ENCODE peak calls at places on chromosomes 1 and 21, in five cellular contexts. C, P, I, R and A are unnamed samples.

GRCh38 chr1:39563669-39564068 is 12.9 kb downstream of the PABPC4 start:
- DNase-seq in C (no peak), P (no peak), I (no peak), R (no peak), A (no peak)

GRCh38 chr1:152115344-152115743 is at the start of gene TCHH:
- DNase-seq in I (no peak), C (no peak), P (no peak), R (no peak), A (no peak)

GRCh38 chr1:164631751-164632150 is 72.8 kb downstream of the PBX1 start:
- DNase-seq in C (no peak), R (no peak), I (no peak), P (no peak), A (no peak)

GRCh38 chr1:231272173-231272572 is 31.2 kb downstream of the GNPAT start:
- DNase-seq in R (peak), C (no peak), P (no peak), I (no peak), A (no peak)

GRCh38 chr1:32390904-32391480 is 3.2 kb downstream of the BSDC1 start:
- DNase-seq in C (peak), R (no peak), I (no peak), P (no peak), A (no peak)

GRCh38 chr1:184163674-184164470 is 112.3 kb downstream of the TSEN15 start:
- DNase-seq in P (peak), R (no peak), C (no peak), I (no peak), A (no peak)

GRCh38 chr1:25565188-25565591 is 21.8 kb downstream of the LDLRAP1 start:
- DNase-seq in I (no peak), R (peak), C (no peak), P (no peak), A (no peak)

GRCh38 chr1:68384872-68385390 is 64.8 kb downstream of the RPE65 start:
- DNase-seq in C (no peak), I (no peak), P (no peak), R (no peak), A (no peak)

GRCh38 chr1:48853006-48853405 is 76.3 kb upstream of the BEND5 start:
- DNase-seq in P (no peak), C (no peak), I (no peak), R (no peak), A (no peak)

GRCh38 chr1:151935154-151935553 is 25.8 kb upstream of the THEM4 start:
- DNase-seq in R (no peak), C (no peak), P (no peak), I (no peak), A (no peak)

GRCh38 chr1:14880456-14881316 is 272.9 kb upstream of the TMEM51 start:
- DNase-seq in I (no peak), P (no peak), C (no peak), R (no peak), A (no peak)

GRCh38 chr1:17557986-17558385 is 18.5 kb downstream of the ARHGEF10L start:
- DNase-seq in P (no peak), I (no peak), C (no peak), R (no peak), A (no peak)

GRCh38 chr1:42035205-42035829 is 116.6 kb upstream of the HIVEP3 start:
- DNase-seq in C (no peak), P (peak), I (peak), R (peak), A (no peak)

GRCh38 chr1:16019580-16020277 is 1.9 kb upstream of the HSPB7 start:
- DNase-seq in R (no peak), I (no peak), C (no peak), P (no peak), A (peak)

GRCh38 chr1:179178965-179179364 is 50.5 kb downstream of the ABL2 start:
- DNase-seq in R (no peak), I (no peak), C (no peak), P (no peak), A (no peak)

GRCh38 chr1:89780721-89781120 is 40.1 kb upstream of the LRRC8D start:
- DNase-seq in C (peak), I (peak), P (no peak), R (peak), A (no peak)

GRCh38 chr1:165075725-165076370 is 280.7 kb downstream of the LMX1A start:
- DNase-seq in C (no peak), R (no peak), P (no peak), I (no peak), A (no peak)

GRCh38 chr1:60573121-60573520 is 499.6 kb upstream of the C1orf87 start:
- DNase-seq in P (no peak), R (no peak), C (no peak), I (no peak), A (no peak)

GRCh38 chr1:154999651-155000474 is 2.7 kb upstream of the ZBTB7B start:
- DNase-seq in R (peak), C (peak), I (no peak), P (peak), A (no peak)

GRCh38 chr1:85952460-85952859 is 204.1 kb downstream of the COL24A1 start:
- DNase-seq in C (no peak), P (no peak), R (no peak), I (peak), A (no peak)

GRCh38 chr1:162230517-162230916 is 146.1 kb downstream of the SPATA46 start:
- DNase-seq in C (no peak), I (no peak), R (no peak), P (no peak), A (no peak)

GRCh38 chr1:178895928-178896327 is 25.1 kb upstream of the ANGPTL1 start:
- DNase-seq in R (no peak), C (no peak), I (no peak), P (no peak), A (no peak)

GRCh38 chr1:58497499-58497898 is 49.0 kb downstream of the OMA1 start:
- DNase-seq in C (no peak), R (no peak), P (no peak), I (no peak), A (no peak)

GRCh38 chr1:210373878-210374599 is 45.3 kb downstream of the HHAT start:
- DNase-seq in I (no peak), R (peak), C (no peak), P (peak), A (no peak)

GRCh38 chr1:221576268-221576667 is 165.6 kb downstream of the DUSP10 start:
- DNase-seq in C (no peak), I (no peak), R (no peak), P (no peak), A (no peak)

GRCh38 chr1:229318056-229318455 is 24.8 kb downstream of the CCSAP start:
- DNase-seq in R (no peak), I (no peak), P (no peak), C (no peak), A (no peak)

GRCh38 chr1:25765910-25766645 is 33.9 kb upstream of the SELENON start:
- DNase-seq in P (no peak), I (peak), C (peak), R (no peak), A (no peak)

GRCh38 chr1:16630661-16631247 is 17.4 kb upstream of the NBPF1 start:
- DNase-seq in C (no peak), P (no peak), I (no peak), R (peak), A (no peak)

GRCh38 chr1:58183286-58183685 is 363.2 kb downstream of the OMA1 start:
- DNase-seq in I (no peak), R (no peak), C (no peak), P (no peak), A (no peak)

GRCh38 chr1:182193908-182194550 is 132.5 kb upstream of the ZNF648 start:
- DNase-seq in C (peak), I (no peak), P (no peak), R (no peak), A (no peak)

GRCh38 chr21:37551406-37552355 is 185.1 kb downstream of the DYRK1A start:
- DNase-seq in R (no peak), I (no peak), P (no peak), C (no peak), A (no peak)